ENCODE peak calls at places on chromosomes 12 and 14, in four cellular contexts. One of them, this sample, is unnamed.

GRCh38 chr12:21941522-21942376 is 523 bp upstream of the ABCC9 start:
- DNase-seq in WTC11: peak; percentile 71
- DNase-seq in K562: no peak
- DNase-seq in HepG2: no peak
- DNase-seq in this sample: peak; percentile 33

GRCh38 chr12:86228656-86229055 is 27.5 kb downstream of the MGAT4C start:
- DNase-seq in WTC11: no peak
- DNase-seq in K562: no peak
- DNase-seq in HepG2: no peak
- DNase-seq in this sample: no peak

GRCh38 chr12:113910751-113911272 is 55.3 kb downstream of the RBM19 start:
- DNase-seq in WTC11: no peak
- DNase-seq in K562: no peak
- DNase-seq in HepG2: no peak
- DNase-seq in this sample: no peak

GRCh38 chr14:21614245-21614644 is 20.5 kb downstream of the OR10G2 start:
- DNase-seq in WTC11: no peak
- DNase-seq in K562: no peak
- DNase-seq in HepG2: no peak
- DNase-seq in this sample: no peak

GRCh38 chr14:74562515-74563232 is 49.4 kb downstream of the LTBP2 start:
- DNase-seq in WTC11: no peak
- DNase-seq in K562: no peak
- DNase-seq in HepG2: peak; percentile 40
- DNase-seq in this sample: no peak

GRCh38 chr12:1523046-1523445 is 71.3 kb downstream of the FBXL14 start:
- DNase-seq in WTC11: no peak
- DNase-seq in K562: no peak
- DNase-seq in HepG2: no peak
- DNase-seq in this sample: no peak

GRCh38 chr12:42732908-42733411 is 143.4 kb upstream of the PRICKLE1 start:
- DNase-seq in WTC11: no peak
- DNase-seq in K562: no peak
- DNase-seq in HepG2: no peak
- DNase-seq in this sample: no peak

GRCh38 chr12:109637996-109638395 is 64.4 kb downstream of the MVK start:
- DNase-seq in WTC11: no peak
- DNase-seq in K562: no peak
- DNase-seq in HepG2: no peak
- DNase-seq in this sample: no peak

GRCh38 chr12:98998697-98999299 is 353.7 kb downstream of the APAF1 start:
- DNase-seq in WTC11: no peak
- DNase-seq in K562: peak; percentile 40
- DNase-seq in HepG2: peak; percentile 21
- DNase-seq in this sample: peak; percentile 55

GRCh38 chr12:26268841-26269553 is 73.6 kb downstream of the SSPN start:
- DNase-seq in WTC11: no peak
- DNase-seq in K562: no peak
- DNase-seq in HepG2: peak; percentile 18
- DNase-seq in this sample: no peak

GRCh38 chr14:94449930-94450329 is 2.7 kb downstream of the SERPINA11 start:
- DNase-seq in WTC11: no peak
- DNase-seq in K562: no peak
- DNase-seq in HepG2: no peak
- DNase-seq in this sample: no peak

GRCh38 chr12:89355243-89356068 is 3.2 kb upstream of the DUSP6 start:
- DNase-seq in WTC11: no peak
- DNase-seq in K562: no peak
- DNase-seq in HepG2: peak; percentile 65
- DNase-seq in this sample: peak; percentile 58

DNA sequence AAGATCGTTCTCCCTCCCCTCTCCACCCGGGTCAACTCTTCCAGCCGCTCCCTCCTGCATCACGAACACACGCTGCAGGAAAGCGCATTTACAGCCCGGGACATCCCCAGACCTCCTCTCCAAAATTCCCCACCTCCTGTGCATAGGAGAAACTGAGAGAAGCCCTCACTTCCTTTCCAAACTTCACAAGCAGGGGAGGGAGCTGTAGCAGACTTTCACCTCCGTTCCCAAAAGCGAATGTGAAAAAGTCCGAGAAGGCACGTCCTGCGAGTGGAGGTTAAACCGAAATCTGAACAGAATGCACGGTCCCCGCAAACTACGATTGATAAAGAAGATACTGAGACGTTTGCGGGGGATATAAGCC is 467 bp downstream of the BCAT1 start:
- DNase-seq in WTC11: no peak
- DNase-seq in K562: peak; percentile 33
- DNase-seq in HepG2: no peak
- DNase-seq in this sample: peak; percentile 63
- TF ChIP-seq FOXJ3 in WTC11: no peak
- TF ChIP-seq FOXJ3 in K562: no peak
- TF ChIP-seq FOXJ3 in HepG2: no peak
- TF ChIP-seq FOXJ3 in this sample: no peak

GRCh38 chr12:53504004-53504920 is 3.0 kb downstream of the NPFF start:
- DNase-seq in WTC11: no peak
- DNase-seq in K562: no peak
- DNase-seq in HepG2: no peak
- DNase-seq in this sample: no peak

GRCh38 chr12:53506450-53506785 is 866 bp downstream of the NPFF start:
- DNase-seq in WTC11: no peak
- DNase-seq in K562: no peak
- DNase-seq in HepG2: no peak
- DNase-seq in this sample: no peak

GRCh38 chr12:53505555-53506449 is 1.5 kb downstream of the NPFF start:
- DNase-seq in WTC11: no peak
- DNase-seq in K562: no peak
- DNase-seq in HepG2: no peak
- DNase-seq in this sample: no peak

GRCh38 chr12:53502983-53503728 is 2.1 kb downstream of the TARBP2 start:
- DNase-seq in WTC11: no peak
- DNase-seq in K562: no peak
- DNase-seq in HepG2: no peak
- DNase-seq in this sample: no peak

GRCh38 chr12:53505086-53505485 is 2.2 kb downstream of the NPFF start:
- DNase-seq in WTC11: no peak
- DNase-seq in K562: no peak
- DNase-seq in HepG2: no peak
- DNase-seq in this sample: no peak
- TF ChIP-seq FOXJ3 in WTC11: no peak
- TF ChIP-seq FOXJ3 in K562: no peak
- TF ChIP-seq FOXJ3 in HepG2: no peak
- TF ChIP-seq FOXJ3 in this sample: no peak

GRCh38 chr14:65035049-65035448 is 48.4 kb downstream of the FNTB start:
- DNase-seq in WTC11: no peak
- DNase-seq in K562: no peak
- DNase-seq in HepG2: no peak
- DNase-seq in this sample: peak; percentile 22

GRCh38 chr14:65027127-65027799 is 40.6 kb downstream of the FNTB start:
- DNase-seq in WTC11: no peak
- DNase-seq in K562: no peak
- DNase-seq in HepG2: no peak
- DNase-seq in this sample: no peak

GRCh38 chr14:65028937-65029336 is 42.2 kb downstream of the FNTB start:
- DNase-seq in WTC11: no peak
- DNase-seq in K562: no peak
- DNase-seq in HepG2: peak; percentile 52
- DNase-seq in this sample: no peak

GRCh38 chr14:65034021-65034420 is 47.3 kb downstream of the FNTB start:
- DNase-seq in WTC11: no peak
- DNase-seq in K562: no peak
- DNase-seq in HepG2: no peak
- DNase-seq in this sample: no peak

GRCh38 chr14:65032319-65032718 is 45.6 kb downstream of the FNTB start:
- DNase-seq in WTC11: no peak
- DNase-seq in K562: no peak
- DNase-seq in HepG2: no peak
- DNase-seq in this sample: no peak
- TF ChIP-seq FOXJ3 in WTC11: no peak
- TF ChIP-seq FOXJ3 in K562: no peak
- TF ChIP-seq FOXJ3 in HepG2: no peak
- TF ChIP-seq FOXJ3 in this sample: no peak

GRCh38 chr14:76918751-76919421 is 92.7 kb downstream of the LRRC74A start:
- DNase-seq in WTC11: peak; percentile 53
- DNase-seq in K562: peak; percentile 80
- DNase-seq in HepG2: peak; percentile 24
- DNase-seq in this sample: peak; percentile 74
- TF ChIP-seq FOXJ3 in WTC11: no peak
- TF ChIP-seq FOXJ3 in K562: no peak
- TF ChIP-seq FOXJ3 in HepG2: no peak
- TF ChIP-seq FOXJ3 in this sample: no peak

DNA sequence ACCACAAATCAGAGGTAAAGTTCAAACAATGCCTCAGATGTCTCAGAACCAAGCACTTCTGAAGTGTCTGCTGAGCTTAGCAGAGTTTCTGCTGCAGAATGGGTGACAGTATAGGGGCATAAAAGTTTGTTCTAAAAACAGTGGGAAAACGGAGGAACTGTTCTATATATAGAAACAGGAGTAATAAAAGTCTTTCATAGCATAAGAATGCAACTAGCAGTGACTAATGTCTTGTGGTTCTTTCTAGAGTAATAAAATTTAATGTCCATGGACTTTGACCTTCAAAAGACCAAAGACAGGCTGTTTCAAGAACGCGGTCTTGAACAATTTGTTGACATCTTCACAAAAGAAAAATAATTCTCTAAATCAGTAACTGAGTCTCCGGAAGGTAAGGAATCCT is 107.5 kb upstream of the FAR2 start:
- DNase-seq in WTC11: no peak
- DNase-seq in K562: no peak
- DNase-seq in HepG2: no peak
- DNase-seq in this sample: no peak
- TF ChIP-seq FOXJ3 in WTC11: no peak
- TF ChIP-seq FOXJ3 in K562: no peak
- TF ChIP-seq FOXJ3 in HepG2: no peak
- TF ChIP-seq FOXJ3 in this sample: no peak

GRCh38 chr12:53333289-53333688 is 2.9 kb downstream of the SP7 start:
- DNase-seq in WTC11: no peak
- DNase-seq in K562: no peak
- DNase-seq in HepG2: no peak
- DNase-seq in this sample: peak; percentile 15
- TF ChIP-seq FOXJ3 in WTC11: no peak
- TF ChIP-seq FOXJ3 in K562: no peak
- TF ChIP-seq FOXJ3 in HepG2: no peak
- TF ChIP-seq FOXJ3 in this sample: no peak

DNA sequence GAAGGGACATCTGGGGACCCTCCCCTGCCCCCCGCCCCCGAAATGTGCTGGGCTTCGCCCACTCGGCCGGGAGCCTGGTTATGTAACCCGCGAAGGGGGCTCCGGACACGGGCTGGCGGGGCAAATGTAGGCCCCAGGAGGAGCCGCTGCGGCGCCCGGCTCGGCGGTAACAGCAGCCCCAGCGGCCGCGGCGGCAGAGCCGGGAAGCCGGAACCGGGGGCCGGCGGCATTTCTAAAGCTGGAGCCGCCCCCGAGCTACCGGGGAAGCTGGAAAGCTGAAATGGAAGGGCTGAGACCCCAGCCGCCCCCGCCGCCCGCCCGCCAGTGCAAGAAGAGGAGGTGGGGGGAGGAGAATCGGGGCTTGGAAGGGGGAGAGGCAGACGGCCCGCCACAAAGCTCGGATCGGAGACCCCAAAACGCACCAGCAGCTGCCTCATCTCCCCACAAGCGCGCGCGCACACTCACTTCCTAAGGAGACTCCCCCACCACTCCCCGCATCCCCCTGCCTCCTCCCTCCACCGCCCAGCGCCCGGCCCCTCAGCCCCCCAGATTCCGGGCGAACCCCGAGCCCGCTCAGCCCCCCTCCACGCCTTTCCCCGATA is 1.5 kb downstream of the KDM2B start:
- DNase-seq in WTC11: peak; percentile 45
- DNase-seq in K562: peak; percentile 67
- DNase-seq in HepG2: no peak
- DNase-seq in this sample: peak; percentile 76
- TF ChIP-seq FOXJ3 in WTC11: no peak
- TF ChIP-seq FOXJ3 in K562: no peak
- TF ChIP-seq FOXJ3 in HepG2: no peak
- TF ChIP-seq FOXJ3 in this sample: no peak

GRCh38 chr12:6935221-6935550 is 7.4 kb downstream of the ATN1 start:
- DNase-seq in WTC11: no peak
- DNase-seq in K562: no peak
- DNase-seq in HepG2: no peak
- DNase-seq in this sample: no peak

GRCh38 chr12:6936642-6937480 is 6.8 kb upstream of the RNU7-1 start:
- DNase-seq in WTC11: peak; percentile 30
- DNase-seq in K562: no peak
- DNase-seq in HepG2: no peak
- DNase-seq in this sample: peak; percentile 51

GRCh38 chr12:6934110-6934509 is 6.4 kb downstream of the ATN1 start:
- DNase-seq in WTC11: no peak
- DNase-seq in K562: no peak
- DNase-seq in HepG2: no peak
- DNase-seq in this sample: no peak

GRCh38 chr12:6936378-6936638 is 7.3 kb upstream of the RNU7-1 start:
- DNase-seq in WTC11: no peak
- DNase-seq in K562: no peak
- DNase-seq in HepG2: no peak
- DNase-seq in this sample: no peak

GRCh38 chr12:6935551-6936377 is 7.9 kb upstream of the RNU7-1 start:
- DNase-seq in WTC11: no peak
- DNase-seq in K562: no peak
- DNase-seq in HepG2: no peak
- DNase-seq in this sample: peak; percentile 18
- TF ChIP-seq FOXJ3 in WTC11: no peak
- TF ChIP-seq FOXJ3 in K562: no peak
- TF ChIP-seq FOXJ3 in HepG2: no peak
- TF ChIP-seq FOXJ3 in this sample: no peak

This sample was measured in SK-N-SH.